ENCODE peak calls at places on chromosomes 4 and X, in eight cellular contexts. J is CD8-positive, alpha-beta T cell; O is heart left ventricle; M is GM23248; V is keratinocyte; I is K562; H is vagina; N is adipocyte. B is an unnamed sample.

GRCh38 chr4:16443504-16444088 is 217.3 kb upstream of the TAPT1 start:
- DNase-seq in V (no peak), N (peak; percentile 55), O (no peak), J (no peak), M (peak; percentile 58), I (peak; percentile 54), H (no peak), B (no peak)

GRCh38 chr4:184392748-184393334 is 81.5 kb downstream of the IRF2 start:
- DNase-seq in M (peak; percentile 13), N (no peak), I (no peak), O (no peak), H (no peak), V (no peak), J (no peak), B (no peak)

GRCh38 chr4:560731-561211 is 15.3 kb downstream of the TMEM271 start:
- DNase-seq in V (no peak), M (no peak), J (no peak), O (no peak), I (no peak), N (no peak), H (no peak), B (no peak)

GRCh38 chr4:4762909-4763814 is 96.3 kb upstream of the MSX1 start:
- DNase-seq in O (no peak), N (peak; percentile 79), I (no peak), M (peak; percentile 69), H (no peak), J (no peak), V (no peak), B (peak; percentile 93)

GRCh38 chr4:176646311-176646710 is 146.4 kb downstream of the VEGFC start:
- DNase-seq in M (no peak), H (no peak), O (no peak), N (no peak), I (no peak), J (no peak), V (no peak), B (no peak)

GRCh38 chr4:173518419-173519102 is 11.5 kb downstream of the HAND2 start:
- DNase-seq in M (no peak), O (no peak), N (no peak), H (peak; percentile 72), V (no peak), I (no peak), J (no peak), B (no peak)

GRCh38 chrX:34810364-34810763 is 132.2 kb upstream of the FAM47B start:
- DNase-seq in J (no peak), I (no peak), N (peak; percentile 30), O (no peak), V (no peak), M (peak; percentile 69), H (no peak), B (no peak)

GRCh38 chrX:108114541-108114940 is 23.0 kb downstream of the ATG4A start:
- DNase-seq in V (no peak), M (no peak), I (no peak), O (no peak), J (no peak), N (no peak), H (no peak), B (no peak)

GRCh38 chr4:73653695-73654106 is 33.5 kb upstream of the RASSF6 start:
- DNase-seq in J (no peak), O (no peak), H (no peak), V (no peak), M (peak; percentile 73), N (peak; percentile 88), I (peak; percentile 44), B (no peak)

GRCh38 chr4:6221851-6222760 is 21.8 kb upstream of the JAKMIP1 start:
- DNase-seq in O (peak; percentile 67), V (no peak), H (no peak), M (peak; percentile 49), J (no peak), N (peak; percentile 9), I (peak; percentile 17), B (no peak)

GRCh38 chr4:48877827-48878535 is 28.6 kb downstream of the OCIAD2 start:
- DNase-seq in N (no peak), H (no peak), V (peak; percentile 73), J (no peak), I (no peak), M (no peak), O (no peak), B (no peak)

GRCh38 chr4:55553442-55553841 is 6.7 kb upstream of the CLOCK start:
- DNase-seq in I (no peak), V (no peak), M (peak; percentile 84), O (no peak), N (peak; percentile 33), H (no peak), J (no peak), B (no peak)

DNA sequence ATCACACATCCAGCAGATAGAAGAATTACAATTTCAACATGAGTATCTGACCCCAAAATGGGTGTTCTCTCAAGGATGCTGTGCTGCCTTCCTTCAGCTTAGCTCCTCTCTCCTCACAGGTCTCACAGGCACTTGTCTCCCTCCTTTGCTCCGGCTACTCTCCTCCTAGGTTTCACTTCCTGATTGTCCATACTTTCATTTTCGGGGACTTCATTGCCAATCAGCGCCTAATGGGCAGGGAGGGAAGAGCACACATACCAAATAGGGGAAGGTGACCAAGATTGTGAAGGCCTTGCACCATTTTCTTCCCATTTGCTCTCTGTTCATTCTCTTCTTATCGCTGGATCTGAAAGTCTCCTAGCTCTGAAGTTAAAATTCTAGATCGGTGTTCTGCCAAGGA is 125.4 kb upstream of the EOLA2 start:
- DNase-seq in H (no peak), V (no peak), N (no peak), O (no peak), M (no peak), J (no peak), I (no peak), B (no peak)
- H3K36me3 ChIP-seq in H (no peaks in the 10 kb centered on the region), V (no peaks in the 10 kb centered on the region), N (no peaks in the 10 kb centered on the region), O (no peaks in the 10 kb centered on the region), M (no peaks in the 10 kb centered on the region), J (no peaks in the 10 kb centered on the region), I (no peaks in the 10 kb centered on the region), B (no peaks in the 10 kb centered on the region)

GRCh38 chr4:135227842-135228241 is 1026.3 kb upstream of the PABPC4L start:
- DNase-seq in O (no peak), N (peak; percentile 62), I (no peak), H (no peak), V (no peak), M (no peak), J (no peak), B (no peak)
- H3K36me3 ChIP-seq in O (no peaks in the 10 kb centered on the region), N (no peaks in the 10 kb centered on the region), I (no peaks in the 10 kb centered on the region), H (no peaks in the 10 kb centered on the region), V (no peaks in the 10 kb centered on the region), M (no peaks in the 10 kb centered on the region), J (no peaks in the 10 kb centered on the region), B (no peaks in the 10 kb centered on the region)

DNA sequence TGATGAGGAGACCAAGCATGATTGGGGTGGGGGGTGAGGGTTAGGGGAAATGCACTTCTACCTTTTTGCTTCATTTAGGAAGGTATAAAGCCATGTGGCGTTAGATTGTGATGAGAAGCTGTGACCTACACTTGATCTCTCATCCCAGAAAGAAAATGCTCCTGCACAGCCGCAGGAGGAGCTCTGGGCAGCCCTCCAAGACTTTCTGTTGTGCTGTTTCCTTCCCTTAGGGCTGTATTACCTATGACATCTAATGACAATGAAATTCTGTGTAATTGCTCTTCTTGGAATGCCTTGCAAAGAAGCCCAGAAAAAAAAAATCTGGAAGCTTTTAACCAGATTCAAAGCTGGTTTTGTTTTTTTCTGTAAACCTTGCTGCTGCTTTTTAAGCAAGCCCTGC is 13.4 kb downstream of the PRPS2 start:
- DNase-seq in V (no peak), I (no peak), H (no peak), O (no peak), N (peak; percentile 17), M (no peak), J (no peak), B (no peak)
- H3K36me3 ChIP-seq in V (no peaks in the 10 kb centered on the region), I (peaks cover 81% of the 10 kb centered on the region), H (no peaks in the 10 kb centered on the region), O (no peaks in the 10 kb centered on the region), N (peaks cover 5% of the 10 kb centered on the region), M (no peaks in the 10 kb centered on the region), J (peaks cover 3% of the 10 kb centered on the region), B (no peaks in the 10 kb centered on the region)

GRCh38 chrX:54811301-54811885 is 3.8 kb downstream of the MAGED2 start:
- DNase-seq in V (no peak), M (no peak), O (no peak), J (no peak), H (peak; percentile 64), N (no peak), I (no peak), B (no peak)

GRCh38 chrX:54808109-54808604 is 612 bp downstream of the MAGED2 start:
- DNase-seq in J (peak; percentile 10), H (peak; percentile 96), V (no peak), O (peak; percentile 82), M (peak; percentile 53), I (peak; percentile 54), N (peak; percentile 73), B (peak; percentile 8)

GRCh38 chrX:54808605-54809483 is 1.3 kb downstream of the MAGED2 start:
- DNase-seq in M (peak; percentile 95), J (peak; percentile 73), O (peak; percentile 94), I (peak; percentile 92), H (peak; percentile 96), V (peak; percentile 83), N (peak; percentile 96), B (peak; percentile 85)

GRCh38 chrX:54810532-54810931 is 3.0 kb downstream of the MAGED2 start:
- DNase-seq in J (no peak), V (no peak), N (no peak), M (no peak), I (no peak), O (no peak), H (peak; percentile 92), B (no peak)

GRCh38 chrX:54812306-54812705 is 4.8 kb downstream of the MAGED2 start:
- DNase-seq in N (no peak), J (no peak), H (peak; percentile 58), I (no peak), V (no peak), O (no peak), M (no peak), B (no peak)
- H3K36me3 ChIP-seq in N (peaks cover 38% of the 10 kb centered on the region), J (peaks cover 27% of the 10 kb centered on the region), H (no peaks in the 10 kb centered on the region), I (peaks cover 6% of the 10 kb centered on the region), V (peaks cover 6% of the 10 kb centered on the region), O (peaks cover 65% of the 10 kb centered on the region), M (no peaks in the 10 kb centered on the region), B (peaks cover 57% of the 10 kb centered on the region)

DNA sequence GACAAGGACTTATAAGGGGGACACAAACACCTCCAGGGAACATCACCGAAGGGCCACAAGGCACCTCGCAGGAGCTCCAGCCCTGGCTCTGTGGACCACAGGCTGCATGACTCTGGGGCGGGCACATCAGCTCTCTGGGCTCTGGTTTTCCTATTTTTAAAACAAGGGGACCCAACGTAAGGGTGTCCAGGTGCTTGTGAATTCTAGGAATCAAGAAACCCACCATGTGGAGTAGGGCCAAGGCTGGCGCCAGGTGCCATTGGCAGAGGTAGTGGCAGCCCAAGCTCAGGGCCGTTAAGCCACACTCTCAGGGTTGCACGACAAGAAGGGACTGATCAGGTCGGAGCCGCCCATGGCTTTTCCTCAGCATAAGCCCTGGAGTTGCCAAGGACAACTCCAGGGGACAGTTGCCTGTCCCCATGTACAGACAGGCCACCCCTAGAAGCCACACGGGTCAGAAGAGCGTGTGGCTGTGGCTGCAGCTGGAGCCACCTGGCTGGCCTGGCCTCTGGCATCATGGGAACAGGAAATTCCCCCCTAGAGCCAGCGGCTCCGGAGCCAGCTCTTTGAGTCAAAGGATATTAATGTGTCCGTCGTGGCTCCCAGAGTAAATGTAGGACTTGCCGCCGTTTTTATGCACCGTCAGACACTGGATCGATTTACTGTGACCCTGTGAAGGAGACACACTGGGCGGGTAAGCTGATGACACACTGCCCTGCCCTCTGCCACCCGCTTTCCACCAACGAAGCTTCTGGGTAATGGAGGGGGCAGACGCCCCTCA is 32.5 kb downstream of the WDR1 start:
- DNase-seq in I (no peak), V (no peak), N (no peak), J (no peak), M (no peak), O (peak; percentile 68), H (no peak), B (no peak)
- H3K36me3 ChIP-seq in I (peaks cover 99% of the 10 kb centered on the region), V (peaks cover 85% of the 10 kb centered on the region), N (peaks cover 97% of the 10 kb centered on the region), J (peaks cover 96% of the 10 kb centered on the region), M (peaks cover 93% of the 10 kb centered on the region), O (peaks cover 100% of the 10 kb centered on the region), H (peaks cover 6% of the 10 kb centered on the region), B (peaks cover 29% of the 10 kb centered on the region)

B was measured in SK-N-MC.